ENCODE peak calls at places on chromosomes 16 and 17, in five cellular contexts. V, U, H, J and T are unnamed samples.

GRCh38 chr17:64459284-64459747 is 10.4 kb downstream of the MILR1 start:
- DNase-seq in V (no peak), U (peak), H (no peak), J (no peak), T (peak)

GRCh38 chr16:69859105-69859969 is 91.8 kb upstream of the CLEC18A start:
- DNase-seq in V (peak), U (no peak), H (peak), J (peak), T (peak)

GRCh38 chr17:27743288-27743885 is 56.9 kb downstream of the NOS2 start:
- DNase-seq in V (no peak), U (no peak), H (no peak), J (no peak), T (no peak)

GRCh38 chr16:86953631-86954465 is 363.3 kb downstream of the C16orf95 start:
- DNase-seq in V (no peak), U (no peak), H (no peak), J (no peak), T (no peak)

GRCh38 chr16:4179020-4179419 is 62.8 kb upstream of the ADCY9 start:
- DNase-seq in V (no peak), U (peak), H (no peak), J (peak), T (no peak)

GRCh38 chr17:44527102-44527501 is 23.9 kb upstream of the GPATCH8 start:
- DNase-seq in V (no peak), U (no peak), H (no peak), J (no peak), T (no peak)

GRCh38 chr16:49972280-49972679 is 52.7 kb upstream of the CNEP1R1 start:
- DNase-seq in V (no peak), U (no peak), H (no peak), J (no peak), T (no peak)

GRCh38 chr16:61128545-61129323 is 907.5 kb downstream of the CDH8 start:
- DNase-seq in V (no peak), U (no peak), H (no peak), J (no peak), T (no peak)

GRCh38 chr17:57612202-57613071 is 132.7 kb downstream of the CCDC182 start:
- DNase-seq in V (peak), U (no peak), H (no peak), J (peak), T (no peak)

GRCh38 chr16:56279132-56279531 is 87.8 kb downstream of the GNAO1 start:
- DNase-seq in V (peak), U (no peak), H (no peak), J (no peak), T (no peak)

GRCh38 chr17:39064374-39064773 is 87.1 kb downstream of the PLXDC1 start:
- DNase-seq in V (no peak), U (peak), H (no peak), J (no peak), T (no peak)

GRCh38 chr17:9771465-9771864 is 19.9 kb downstream of the DHRS7C start:
- DNase-seq in V (no peak), U (no peak), H (no peak), J (no peak), T (no peak)

GRCh38 chr16:57791156-57791902 is 11.0 kb downstream of the KIFC3 start:
- DNase-seq in V (no peak), U (no peak), H (no peak), J (no peak), T (no peak)

GRCh38 chr17:80443916-80444708 is 29.1 kb downstream of the ENDOV start:
- DNase-seq in V (no peak), U (no peak), H (no peak), J (no peak), T (no peak)

GRCh38 chr16:66844009-66844341 is 239 bp upstream of the CA7 start:
- DNase-seq in V (no peak), U (no peak), H (no peak), J (no peak), T (no peak)

GRCh38 chr16:84741351-84741791 is 41.6 kb downstream of the USP10 start:
- DNase-seq in V (no peak), U (peak), H (no peak), J (no peak), T (no peak)

GRCh38 chr17:44751806-44752205 is 7.0 kb upstream of the ADAM11 start:
- DNase-seq in V (no peak), U (no peak), H (no peak), J (no peak), T (no peak)

GRCh38 chr17:66920965-66921364 is 43.5 kb upstream of the CACNG4 start:
- DNase-seq in V (no peak), U (no peak), H (no peak), J (no peak), T (no peak)

GRCh38 chr17:4535667-4536258 is 19.4 kb downstream of the MYBBP1A start:
- DNase-seq in V (no peak), U (no peak), H (no peak), J (no peak), T (no peak)

GRCh38 chr17:28326114-28326513 is 7.1 kb downstream of the TMEM97 start:
- DNase-seq in V (no peak), U (no peak), H (no peak), J (no peak), T (no peak)

GRCh38 chr16:74666010-74666421 is 661 bp downstream of the RFWD3 start:
- DNase-seq in V (no peak), U (no peak), H (no peak), J (no peak), T (no peak)

GRCh38 chr17:68794636-68795503 is 160.3 kb downstream of the ABCA8 start:
- DNase-seq in V (no peak), U (peak), H (no peak), J (peak), T (no peak)

GRCh38 chr16:70418274-70418992 is 20.5 kb downstream of the ST3GAL2 start:
- DNase-seq in V (no peak), U (no peak), H (no peak), J (no peak), T (no peak)

GRCh38 chr17:42107597-42108576 is 4.6 kb downstream of the DHX58 start:
- DNase-seq in V (peak), U (peak), H (peak), J (no peak), T (peak)

GRCh38 chr17:36608794-36609497 is 7.6 kb downstream of the MRM1 start:
- DNase-seq in V (peak), U (peak), H (no peak), J (no peak), T (peak)

GRCh38 chr16:15741207-15741871 is 91.3 kb downstream of the NDE1 start:
- DNase-seq in V (no peak), U (no peak), H (no peak), J (no peak), T (no peak)

GRCh38 chr17:64507418-64507766 is 615 bp downstream of the CEP95 start:
- DNase-seq in V (peak), U (peak), H (no peak), J (peak), T (peak)

GRCh38 chr17:13540546-13540945 is 61.2 kb downstream of the HS3ST3A1 start:
- DNase-seq in V (no peak), U (no peak), H (no peak), J (no peak), T (no peak)

GRCh38 chr16:49050607-49051006 is 231.0 kb downstream of the CBLN1 start:
- DNase-seq in V (no peak), U (no peak), H (no peak), J (no peak), T (no peak)

GRCh38 chr17:45432405-45433113 is at the start of gene ARHGAP27:
- DNase-seq in V (no peak), U (no peak), H (no peak), J (no peak), T (no peak)

GRCh38 chr17:77205396-77206124 is 64.8 kb downstream of the SEC14L1 start:
- DNase-seq in V (no peak), U (no peak), H (no peak), J (no peak), T (no peak)

GRCh38 chr16:31664683-31665482 is 137.2 kb downstream of the AHSP start:
- DNase-seq in V (no peak), U (peak), H (no peak), J (no peak), T (no peak)
- TF ChIP-seq MAFK in V (no peak), U (no peak), H (no peak), J (no peak), T (no peak)

GRCh38 chr16:11688520-11688886 is 20.2 kb downstream of the SNN start:
- DNase-seq in V (no peak), U (no peak), H (no peak), J (no peak), T (no peak)
- TF ChIP-seq MAFK in V (no peak), U (no peak), H (no peak), J (no peak), T (no peak)

GRCh38 chr16:73062640-73063283 is 14.8 kb upstream of the ZFHX3 start:
- DNase-seq in V (no peak), U (no peak), H (no peak), J (no peak), T (no peak)
- TF ChIP-seq MAFK in V (no peak), U (no peak), H (no peak), J (no peak), T (no peak)

DNA sequence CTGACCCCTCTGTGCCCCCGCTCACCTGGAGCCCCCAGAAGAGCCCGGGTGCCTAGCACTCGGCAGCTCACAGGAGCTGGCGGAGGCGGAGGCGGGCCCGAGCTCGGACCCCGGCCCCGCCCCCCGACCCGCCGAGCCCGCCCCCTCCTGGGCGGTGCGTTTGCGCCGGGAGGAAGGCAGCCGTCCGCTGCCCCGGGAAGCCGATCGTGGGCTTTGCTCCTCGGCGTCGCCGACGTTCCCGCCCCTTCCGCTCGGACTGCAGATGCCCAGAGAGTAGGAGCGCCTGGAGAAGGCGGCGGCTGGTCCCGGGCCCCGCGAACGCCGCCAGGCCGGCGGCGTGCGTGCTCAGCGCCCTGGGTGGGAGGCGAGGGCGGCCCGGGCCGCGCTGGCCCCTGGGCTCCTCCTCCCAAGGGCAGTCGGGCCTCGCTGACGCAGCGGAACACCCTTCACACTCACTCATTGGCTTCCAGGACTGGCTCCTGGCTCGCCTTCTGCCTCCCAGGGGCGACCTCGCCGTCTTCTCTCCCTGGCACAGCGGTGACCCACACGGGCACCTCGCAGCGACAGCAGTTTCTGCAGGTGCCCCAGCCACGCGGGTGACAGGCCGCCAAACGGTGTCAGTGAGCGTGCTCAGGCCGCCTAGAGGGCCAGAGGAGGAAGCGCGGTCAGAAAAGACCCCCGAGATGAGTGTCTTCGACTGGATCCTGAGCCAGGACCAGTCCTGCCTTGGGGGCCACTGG is at the start of gene PLSCR3:
- DNase-seq in V (peak), U (peak), H (no peak), J (peak), T (peak)
- TF ChIP-seq MAFK in V (no peak), U (peak), H (peak), J (peak), T (peak)

GRCh38 chr17:12053552-12053951 is 32.9 kb downstream of the MAP2K4 start:
- DNase-seq in V (peak), U (no peak), H (no peak), J (no peak), T (no peak)
- TF ChIP-seq MAFK in V (no peak), U (no peak), H (no peak), J (no peak), T (no peak)

DNA sequence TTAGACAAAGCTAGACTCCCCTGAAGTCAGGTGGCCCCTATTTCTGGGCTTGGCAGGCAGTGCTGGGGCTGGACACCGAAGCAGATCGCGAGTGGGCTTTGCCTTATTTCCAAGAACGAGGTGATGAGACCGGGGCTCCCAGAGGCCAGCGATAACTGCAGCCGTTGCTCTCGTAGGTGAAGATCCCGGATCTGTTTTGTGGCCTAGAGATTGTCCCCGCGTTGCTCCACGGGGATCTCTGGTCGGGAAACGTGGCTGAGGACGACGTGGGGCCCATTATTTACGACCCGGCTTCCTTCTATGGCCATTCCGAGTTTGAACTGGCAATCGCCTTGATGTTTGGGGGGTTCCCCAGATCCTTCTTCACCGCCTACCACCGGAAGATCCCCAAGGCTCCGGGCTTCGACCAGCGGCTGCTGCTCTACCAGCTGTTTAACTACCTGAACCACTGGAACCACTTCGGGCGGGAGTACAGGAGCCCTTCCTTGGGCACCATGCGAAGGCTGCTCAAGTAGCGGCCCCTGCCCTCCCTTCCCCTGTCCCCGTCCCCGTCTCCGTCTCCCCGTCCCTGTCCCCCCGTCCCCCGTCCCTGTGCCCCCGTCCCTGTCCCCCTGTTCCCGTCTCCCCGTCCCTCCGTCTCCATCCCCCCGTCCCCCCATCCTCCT is 1.5 kb upstream of the TBCD start:
- DNase-seq in V (no peak), U (no peak), H (no peak), J (no peak), T (no peak)
- TF ChIP-seq MAFK in V (no peak), U (no peak), H (no peak), J (no peak), T (no peak)